ENCODE peak calls at places on chromosome 14, in six cellular contexts. H is HTR-8/SVneo; J is GM12892; N is NCI-H524; D is activated naive CD8-positive, alpha-beta T cell treated with anti-CD3 and anti-CD28 coated beads, Interleukin-2, amount 50 U/mL, for 24 hours; W is NCI-H146. O is an unnamed sample.

GRCh38 chr14:73227812-73228781 is 9.2 kb upstream of the PAPLN start:
- DNase-seq in D (no peak), N (peak; percentile 97), W (no peak), J (no peak), H (peak; percentile 97), O (no peak)

GRCh38 chr14:86911506-86911905 is 1081.5 kb downstream of the GALC start:
- DNase-seq in N (no peak), W (no peak), J (no peak), H (no peak), D (no peak), O (no peak)

GRCh38 chr14:97902630-97903029 is 1105.4 kb downstream of the VRK1 start:
- DNase-seq in N (no peak), J (no peak), W (no peak), H (no peak), D (no peak), O (no peak)

GRCh38 chr14:23559010-23559920 is 3.2 kb downstream of the THTPA start:
- DNase-seq in D (peak; percentile 82), H (no peak), N (peak; percentile 31), W (peak; percentile 55), J (no peak), O (peak; percentile 71)

GRCh38 chr14:77151918-77152588 is 10.5 kb upstream of the ZDHHC22 start:
- DNase-seq in N (no peak), W (peak; percentile 48), H (peak; percentile 81), J (no peak), D (no peak), O (no peak)

GRCh38 chr14:97970222-97970621 is 1173.0 kb downstream of the VRK1 start:
- DNase-seq in D (no peak), H (no peak), N (no peak), W (no peak), J (no peak), O (peak; percentile 26)

GRCh38 chr14:72024043-72024407 is 91.8 kb downstream of the RGS6 start:
- DNase-seq in N (no peak), D (peak; percentile 22), H (no peak), J (no peak), W (no peak), O (peak; percentile 66)

GRCh38 chr14:103561381-103562134 is 899 bp downstream of the BAG5 start:
- DNase-seq in N (no peak), J (peak; percentile 55), W (peak; percentile 78), D (peak; percentile 57), H (no peak), O (peak; percentile 60)

GRCh38 chr14:68634346-68634745 is 158.5 kb downstream of the ZFP36L1 start:
- DNase-seq in N (peak; percentile 21), H (no peak), J (no peak), W (no peak), D (no peak), O (no peak)

GRCh38 chr14:44589180-44589579 is 82.1 kb upstream of the FSCB start:
- DNase-seq in D (no peak), N (no peak), W (no peak), H (no peak), J (no peak), O (no peak)

GRCh38 chr14:102757646-102758045 is 19.6 kb upstream of the TRAF3 start:
- DNase-seq in D (no peak), W (no peak), N (no peak), J (no peak), H (no peak), O (no peak)

GRCh38 chr14:80621701-80622100 is 319.8 kb downstream of the CEP128 start:
- DNase-seq in H (peak; percentile 35), N (no peak), D (no peak), W (no peak), J (no peak), O (no peak)

GRCh38 chr14:32761381-32761968 is 177.2 kb upstream of the NPAS3 start:
- DNase-seq in N (no peak), H (no peak), J (no peak), D (no peak), W (no peak), O (no peak)

GRCh38 chr14:71923471-71923870 is 8.8 kb upstream of the RGS6 start:
- DNase-seq in N (no peak), W (no peak), J (no peak), D (no peak), H (no peak), O (no peak)

GRCh38 chr14:50821471-50822464 is 9.2 kb downstream of the NIN start:
- DNase-seq in H (no peak), J (no peak), W (no peak), N (no peak), D (peak; percentile 55), O (peak; percentile 63)

GRCh38 chr14:70257526-70257925 is 68.8 kb upstream of the SLC8A3 start:
- DNase-seq in H (peak; percentile 45), W (peak; percentile 19), N (no peak), D (peak; percentile 27), J (no peak), O (peak; percentile 28)

GRCh38 chr14:92430686-92431085 is 82.9 kb upstream of the RIN3 start:
- DNase-seq in D (no peak), N (no peak), W (no peak), H (no peak), J (no peak), O (no peak)

GRCh38 chr14:97283450-97284230 is 486.5 kb downstream of the VRK1 start:
- DNase-seq in D (no peak), W (no peak), H (no peak), J (no peak), N (no peak), O (no peak)

GRCh38 chr14:25908707-25909106 is 689.1 kb downstream of the NOVA1 start:
- DNase-seq in J (no peak), D (no peak), H (no peak), W (peak; percentile 88), N (no peak), O (no peak)

GRCh38 chr14:68380304-68380840 is 412.5 kb downstream of the ZFP36L1 start:
- DNase-seq in J (no peak), N (no peak), D (no peak), W (no peak), H (no peak), O (no peak)

GRCh38 chr14:93033983-93034670 is 81.6 kb downstream of the ITPK1 start:
- DNase-seq in N (no peak), W (no peak), H (peak; percentile 57), D (peak; percentile 61), J (peak; percentile 83), O (peak; percentile 56)

GRCh38 chr14:33679461-33680225 is 271.2 kb downstream of the EGLN3 start:
- DNase-seq in J (no peak), D (no peak), W (no peak), N (no peak), H (peak; percentile 44), O (no peak)

GRCh38 chr14:35818346-35819115 is 7.6 kb upstream of the BRMS1L start:
- DNase-seq in W (peak; percentile 14), N (peak; percentile 49), H (peak; percentile 54), J (no peak), D (no peak), O (peak; percentile 16)

GRCh38 chr14:102878970-102879460 is 43.4 kb upstream of the AMN start:
- DNase-seq in N (no peak), D (no peak), J (no peak), W (no peak), H (no peak), O (no peak)